ENCODE peak calls at places on chromosomes 2 and 18, in ten cellular contexts. One of them, this sample, is unnamed.

GRCh38 chr2:16037808-16038457 is 97.6 kb downstream of the MYCN start:
- DNase-seq in glomerular endothelial cell: no peak
- DNase-seq in pulmonary artery endothelial cell: no peak
- DNase-seq in fibroblast of pulmonary artery: no peak
- DNase-seq in GM06990: no peak
- DNase-seq in activated effector memory CD4-positive, alpha-beta T cell treated with Interleukin-2 at 50 U/mL for 16 hours: no peak
- DNase-seq in NCI-H446 treated with DMSO at 0.1 percent for 48 hours: no peak
- DNase-seq in SK-MEL-5: no peak
- DNase-seq in A172: no peak
- DNase-seq in effector memory CD4-positive, alpha-beta T cell: no peak
- DNase-seq in this sample: no peak

GRCh38 chr2:236863729-236864126 is 222.0 kb upstream of the COPS8 start:
- DNase-seq in effector memory CD4-positive, alpha-beta T cell: no peak
- DNase-seq in SK-MEL-5: no peak
- DNase-seq in fibroblast of pulmonary artery: no peak
- DNase-seq in NCI-H446 treated with DMSO at 0.1 percent for 48 hours: no peak
- DNase-seq in A172: no peak
- DNase-seq in GM06990: no peak
- DNase-seq in glomerular endothelial cell: no peak
- DNase-seq in pulmonary artery endothelial cell: no peak
- DNase-seq in activated effector memory CD4-positive, alpha-beta T cell treated with Interleukin-2 at 50 U/mL for 16 hours: no peak
- DNase-seq in this sample: no peak

GRCh38 chr2:236334122-236334876 is 70.1 kb upstream of the ASB18 start:
- DNase-seq in NCI-H446 treated with DMSO at 0.1 percent for 48 hours: no peak
- DNase-seq in effector memory CD4-positive, alpha-beta T cell: no peak
- DNase-seq in glomerular endothelial cell: no peak
- DNase-seq in GM06990: no peak
- DNase-seq in A172: no peak
- DNase-seq in pulmonary artery endothelial cell: no peak
- DNase-seq in SK-MEL-5: no peak
- DNase-seq in activated effector memory CD4-positive, alpha-beta T cell treated with Interleukin-2 at 50 U/mL for 16 hours: no peak
- DNase-seq in fibroblast of pulmonary artery: no peak
- DNase-seq in this sample: no peak

GRCh38 chr2:216572582-216573578 is 60.3 kb upstream of the IGFBP2 start:
- DNase-seq in pulmonary artery endothelial cell: no peak
- DNase-seq in glomerular endothelial cell: no peak
- DNase-seq in effector memory CD4-positive, alpha-beta T cell: no peak
- DNase-seq in A172: peak
- DNase-seq in GM06990: no peak
- DNase-seq in activated effector memory CD4-positive, alpha-beta T cell treated with Interleukin-2 at 50 U/mL for 16 hours: no peak
- DNase-seq in NCI-H446 treated with DMSO at 0.1 percent for 48 hours: no peak
- DNase-seq in SK-MEL-5: no peak
- DNase-seq in fibroblast of pulmonary artery: peak
- DNase-seq in this sample: no peak

GRCh38 chr2:96353032-96353561 is 17.5 kb downstream of the NCAPH start:
- DNase-seq in glomerular endothelial cell: no peak
- DNase-seq in A172: no peak
- DNase-seq in NCI-H446 treated with DMSO at 0.1 percent for 48 hours: no peak
- DNase-seq in effector memory CD4-positive, alpha-beta T cell: no peak
- DNase-seq in fibroblast of pulmonary artery: no peak
- DNase-seq in pulmonary artery endothelial cell: no peak
- DNase-seq in SK-MEL-5: no peak
- DNase-seq in GM06990: no peak
- DNase-seq in activated effector memory CD4-positive, alpha-beta T cell treated with Interleukin-2 at 50 U/mL for 16 hours: no peak
- DNase-seq in this sample: no peak

GRCh38 chr2:164737612-164738081 is 104.0 kb downstream of the COBLL1 start:
- DNase-seq in effector memory CD4-positive, alpha-beta T cell: no peak
- DNase-seq in SK-MEL-5: peak
- DNase-seq in activated effector memory CD4-positive, alpha-beta T cell treated with Interleukin-2 at 50 U/mL for 16 hours: no peak
- DNase-seq in fibroblast of pulmonary artery: peak
- DNase-seq in glomerular endothelial cell: peak
- DNase-seq in pulmonary artery endothelial cell: peak
- DNase-seq in GM06990: peak
- DNase-seq in A172: peak
- DNase-seq in NCI-H446 treated with DMSO at 0.1 percent for 48 hours: peak
- DNase-seq in this sample: peak

GRCh38 chr2:228401065-228401912 is 219.8 kb upstream of the SPHKAP start:
- DNase-seq in NCI-H446 treated with DMSO at 0.1 percent for 48 hours: no peak
- DNase-seq in activated effector memory CD4-positive, alpha-beta T cell treated with Interleukin-2 at 50 U/mL for 16 hours: no peak
- DNase-seq in glomerular endothelial cell: no peak
- DNase-seq in effector memory CD4-positive, alpha-beta T cell: no peak
- DNase-seq in pulmonary artery endothelial cell: no peak
- DNase-seq in GM06990: peak
- DNase-seq in SK-MEL-5: peak
- DNase-seq in A172: no peak
- DNase-seq in fibroblast of pulmonary artery: no peak
- DNase-seq in this sample: no peak

GRCh38 chr2:61530365-61531148 is 7.6 kb downstream of the XPO1 start:
- DNase-seq in A172: no peak
- DNase-seq in pulmonary artery endothelial cell: no peak
- DNase-seq in fibroblast of pulmonary artery: no peak
- DNase-seq in SK-MEL-5: no peak
- DNase-seq in GM06990: no peak
- DNase-seq in effector memory CD4-positive, alpha-beta T cell: no peak
- DNase-seq in activated effector memory CD4-positive, alpha-beta T cell treated with Interleukin-2 at 50 U/mL for 16 hours: no peak
- DNase-seq in NCI-H446 treated with DMSO at 0.1 percent for 48 hours: no peak
- DNase-seq in glomerular endothelial cell: no peak
- DNase-seq in this sample: no peak

GRCh38 chr18:58649966-58650816 is 21.1 kb upstream of the MALT1 start:
- DNase-seq in GM06990: peak
- DNase-seq in SK-MEL-5: no peak
- DNase-seq in activated effector memory CD4-positive, alpha-beta T cell treated with Interleukin-2 at 50 U/mL for 16 hours: no peak
- DNase-seq in NCI-H446 treated with DMSO at 0.1 percent for 48 hours: no peak
- DNase-seq in effector memory CD4-positive, alpha-beta T cell: no peak
- DNase-seq in pulmonary artery endothelial cell: no peak
- DNase-seq in glomerular endothelial cell: no peak
- DNase-seq in fibroblast of pulmonary artery: no peak
- DNase-seq in A172: no peak
- DNase-seq in this sample: no peak

GRCh38 chr2:1613731-1614354 is 130.5 kb downstream of the PXDN start:
- DNase-seq in SK-MEL-5: no peak
- DNase-seq in activated effector memory CD4-positive, alpha-beta T cell treated with Interleukin-2 at 50 U/mL for 16 hours: no peak
- DNase-seq in pulmonary artery endothelial cell: no peak
- DNase-seq in effector memory CD4-positive, alpha-beta T cell: no peak
- DNase-seq in fibroblast of pulmonary artery: peak
- DNase-seq in A172: peak
- DNase-seq in NCI-H446 treated with DMSO at 0.1 percent for 48 hours: no peak
- DNase-seq in GM06990: no peak
- DNase-seq in glomerular endothelial cell: no peak
- DNase-seq in this sample: no peak

GRCh38 chr18:76495435-76496199 is 575 bp upstream of the ZNF516 start:
- DNase-seq in pulmonary artery endothelial cell: no peak
- DNase-seq in effector memory CD4-positive, alpha-beta T cell: no peak
- DNase-seq in A172: no peak
- DNase-seq in NCI-H446 treated with DMSO at 0.1 percent for 48 hours: no peak
- DNase-seq in activated effector memory CD4-positive, alpha-beta T cell treated with Interleukin-2 at 50 U/mL for 16 hours: no peak
- DNase-seq in GM06990: peak
- DNase-seq in glomerular endothelial cell: no peak
- DNase-seq in SK-MEL-5: peak
- DNase-seq in fibroblast of pulmonary artery: peak
- DNase-seq in this sample: no peak

GRCh38 chr2:241191101-241191500 is 2.6 kb downstream of the ANO7 start:
- DNase-seq in NCI-H446 treated with DMSO at 0.1 percent for 48 hours: no peak
- DNase-seq in fibroblast of pulmonary artery: no peak
- DNase-seq in GM06990: no peak
- DNase-seq in SK-MEL-5: no peak
- DNase-seq in A172: no peak
- DNase-seq in effector memory CD4-positive, alpha-beta T cell: no peak
- DNase-seq in pulmonary artery endothelial cell: no peak
- DNase-seq in activated effector memory CD4-positive, alpha-beta T cell treated with Interleukin-2 at 50 U/mL for 16 hours: no peak
- DNase-seq in glomerular endothelial cell: no peak
- DNase-seq in this sample: no peak

GRCh38 chr2:182229288-182229687 is 197.5 kb downstream of the PDE1A start:
- DNase-seq in GM06990: no peak
- DNase-seq in A172: no peak
- DNase-seq in fibroblast of pulmonary artery: peak
- DNase-seq in effector memory CD4-positive, alpha-beta T cell: no peak
- DNase-seq in NCI-H446 treated with DMSO at 0.1 percent for 48 hours: no peak
- DNase-seq in glomerular endothelial cell: no peak
- DNase-seq in pulmonary artery endothelial cell: no peak
- DNase-seq in SK-MEL-5: no peak
- DNase-seq in activated effector memory CD4-positive, alpha-beta T cell treated with Interleukin-2 at 50 U/mL for 16 hours: no peak
- DNase-seq in this sample: no peak

GRCh38 chr2:199602271-199602895 is 144.6 kb upstream of the SATB2 start:
- DNase-seq in effector memory CD4-positive, alpha-beta T cell: no peak
- DNase-seq in GM06990: no peak
- DNase-seq in NCI-H446 treated with DMSO at 0.1 percent for 48 hours: no peak
- DNase-seq in SK-MEL-5: peak
- DNase-seq in glomerular endothelial cell: no peak
- DNase-seq in activated effector memory CD4-positive, alpha-beta T cell treated with Interleukin-2 at 50 U/mL for 16 hours: no peak
- DNase-seq in fibroblast of pulmonary artery: no peak
- DNase-seq in A172: peak
- DNase-seq in pulmonary artery endothelial cell: no peak
- DNase-seq in this sample: no peak

GRCh38 chr2:151946856-151947523 is 118.8 kb upstream of the ARL5A start:
- DNase-seq in SK-MEL-5: peak
- DNase-seq in effector memory CD4-positive, alpha-beta T cell: no peak
- DNase-seq in glomerular endothelial cell: no peak
- DNase-seq in NCI-H446 treated with DMSO at 0.1 percent for 48 hours: no peak
- DNase-seq in A172: peak
- DNase-seq in activated effector memory CD4-positive, alpha-beta T cell treated with Interleukin-2 at 50 U/mL for 16 hours: no peak
- DNase-seq in fibroblast of pulmonary artery: peak
- DNase-seq in pulmonary artery endothelial cell: no peak
- DNase-seq in GM06990: no peak
- DNase-seq in this sample: peak

GRCh38 chr2:17748745-17749144 is 4.9 kb downstream of the SMC6 start:
- DNase-seq in pulmonary artery endothelial cell: no peak
- DNase-seq in fibroblast of pulmonary artery: no peak
- DNase-seq in NCI-H446 treated with DMSO at 0.1 percent for 48 hours: no peak
- DNase-seq in A172: no peak
- DNase-seq in effector memory CD4-positive, alpha-beta T cell: no peak
- DNase-seq in GM06990: no peak
- DNase-seq in activated effector memory CD4-positive, alpha-beta T cell treated with Interleukin-2 at 50 U/mL for 16 hours: no peak
- DNase-seq in SK-MEL-5: no peak
- DNase-seq in glomerular endothelial cell: no peak
- DNase-seq in this sample: no peak

GRCh38 chr2:24559714-24560113 is 68.7 kb downstream of the NCOA1 start:
- DNase-seq in activated effector memory CD4-positive, alpha-beta T cell treated with Interleukin-2 at 50 U/mL for 16 hours: no peak
- DNase-seq in fibroblast of pulmonary artery: peak
- DNase-seq in NCI-H446 treated with DMSO at 0.1 percent for 48 hours: peak
- DNase-seq in A172: no peak
- DNase-seq in SK-MEL-5: peak
- DNase-seq in effector memory CD4-positive, alpha-beta T cell: no peak
- DNase-seq in glomerular endothelial cell: no peak
- DNase-seq in pulmonary artery endothelial cell: no peak
- DNase-seq in GM06990: no peak
- DNase-seq in this sample: no peak